ENCODE peak calls at places on chromosomes 16 and 17, in four cellular contexts. G is GM23248, A is nucleus accumbens, W is IMR-90. X is an unnamed sample.

GRCh38 chr17:49887744-49888360 is 40.0 kb upstream of the TAC4 start:
- DNase-seq in G (no peak), A (no peak), W (no peak), X (no peak)

GRCh38 chr16:29025218-29025617 is 40.4 kb downstream of the LAT start:
- DNase-seq in G (no peak), A (no peak), W (no peak), X (peak; percentile 48)

GRCh38 chr16:78227855-78228254 is 128.4 kb downstream of the WWOX start:
- DNase-seq in G (no peak), A (no peak), W (no peak), X (no peak)

GRCh38 chr17:73170324-73170723 is 5.5 kb downstream of the SSTR2 start:
- DNase-seq in G (no peak), A (no peak), W (no peak), X (no peak)

GRCh38 chr16:15435216-15435864 is 952 bp downstream of the BMERB1 start:
- DNase-seq in G (peak; percentile 41), A (no peak), W (no peak), X (no peak)

GRCh38 chr16:17396762-17397498 is 73.8 kb downstream of the XYLT1 start:
- DNase-seq in G (peak; percentile 31), A (no peak), W (peak; percentile 52), X (peak; percentile 68)

GRCh38 chr16:87654826-87655225 is 52.5 kb downstream of the JPH3 start:
- DNase-seq in G (no peak), A (no peak), W (no peak), X (no peak)

GRCh38 chr16:7137560-7138330 is 194.9 kb upstream of the RBFOX1 start:
- DNase-seq in G (peak; percentile 2), A (no peak), W (no peak), X (no peak)

X was measured in naive thymus-derived CD8-positive, alpha-beta T cell.